ENCODE peak calls at places on chromosomes 7 and 10, in nine cellular contexts. D, O, M, F, A, C, I, N and G are unnamed samples.
A peak's percentile ranks its signal among the peaks of the same experiment; 100 is the strongest.

GRCh38 chr7:27459729-27460048 is 203.0 kb downstream of the HIBADH start:
- DNase-seq in D (no peak), O (no peak), M (no peak), F (peak; percentile 65), A (no peak), C (peak; percentile 64), I (peak; percentile 25), N (peak; percentile 10), G (no peak)

GRCh38 chr7:98119257-98119918 is 12.7 kb downstream of the LMTK2 start:
- DNase-seq in D (no peak), O (no peak), M (no peak), F (peak; percentile 70), A (peak; percentile 41), C (peak; percentile 66), I (peak; percentile 72), N (peak; percentile 21), G (no peak)

GRCh38 chr7:129334473-129334872 is 99.8 kb upstream of the STRIP2 start:
- DNase-seq in D (no peak), O (no peak), M (no peak), F (no peak), A (no peak), C (no peak), I (no peak), N (no peak), G (no peak)

GRCh38 chr7:146661929-146662328 is 545.3 kb downstream of the CNTNAP2 start:
- DNase-seq in D (no peak), O (no peak), M (no peak), F (no peak), A (no peak), C (no peak), I (no peak), N (no peak), G (no peak)

GRCh38 chr7:131600578-131600977 is 44.1 kb upstream of the PODXL start:
- DNase-seq in D (no peak), O (no peak), M (no peak), F (peak; percentile 41), A (peak; percentile 36), C (peak; percentile 18), I (peak; percentile 54), N (no peak), G (no peak)

GRCh38 chr7:921581-922333 is 32.7 kb downstream of the ADAP1 start:
- DNase-seq in D (peak; percentile 7), O (no peak), M (peak; percentile 34), F (no peak), A (no peak), C (no peak), I (no peak), N (no peak), G (no peak)

GRCh38 chr7:151113344-151114150 is 27.3 kb downstream of the AGAP3 start:
- DNase-seq in D (no peak), O (no peak), M (no peak), F (peak; percentile 80), A (peak; percentile 98), C (peak; percentile 72), I (peak; percentile 80), N (no peak), G (no peak)

GRCh38 chr10:109912335-109913282 is 10.7 kb downstream of the XPNPEP1 start:
- DNase-seq in D (no peak), O (no peak), M (peak; percentile 69), F (peak; percentile 55), A (no peak), C (no peak), I (peak; percentile 91), N (no peak), G (no peak)

GRCh38 chr7:116763647-116764046 is 91.7 kb downstream of the MET start:
- DNase-seq in D (no peak), O (no peak), M (no peak), F (no peak), A (no peak), C (no peak), I (no peak), N (no peak), G (no peak)

GRCh38 chr10:106643521-106643920 is 521.0 kb downstream of the SORCS1 start:
- DNase-seq in D (no peak), O (no peak), M (no peak), F (no peak), A (no peak), C (no peak), I (no peak), N (no peak), G (no peak)

GRCh38 chr7:149333321-149333717 is 71.3 kb downstream of the ZNF783 start:
- DNase-seq in D (no peak), O (no peak), M (no peak), F (no peak), A (no peak), C (no peak), I (no peak), N (no peak), G (no peak)